ENCODE peak calls at places on chromosomes 4 and X, in six cellular contexts. L is hepatic stellate cell, O is EH, J is stromal cell of bone marrow, P is osteocyte, M is B cell. Z is an unnamed sample.

GRCh38 chr4:153205028-153205648 is 895 bp downstream of the TRIM2 start:
- DNase-seq in L (no peak), O (peak), J (no peak), P (no peak), M (peak), Z (no peak)

GRCh38 chrX:106898462-106898861 is 4.7 kb downstream of the RIPPLY1 start:
- DNase-seq in L (peak), O (peak), J (no peak), P (no peak), M (no peak), Z (peak)

GRCh38 chr4:105234582-105234981 is 87.9 kb downstream of the TET2 start:
- DNase-seq in L (no peak), O (no peak), J (no peak), P (no peak), M (no peak), Z (no peak)

GRCh38 chr4:22187203-22187835 is 238.7 kb upstream of the KCNIP4 start:
- DNase-seq in L (no peak), O (no peak), J (no peak), P (no peak), M (no peak), Z (no peak)

GRCh38 chr4:7755529-7755928 is 184.1 kb downstream of the AFAP1 start:
- DNase-seq in L (no peak), O (no peak), J (no peak), P (no peak), M (no peak), Z (no peak)

GRCh38 chrX:9662148-9662547 is 103.5 kb downstream of the GPR143 start:
- DNase-seq in L (peak), O (peak), J (no peak), P (no peak), M (no peak), Z (no peak)

GRCh38 chr4:41874398-41874797 is 60.8 kb upstream of the TMEM33 start:
- DNase-seq in L (no peak), O (no peak), J (no peak), P (no peak), M (no peak), Z (no peak)

GRCh38 chr4:2102045-2102883 is 43.1 kb downstream of the NAT8L start:
- DNase-seq in L (no peak), O (no peak), J (no peak), P (peak), M (no peak), Z (no peak)

GRCh38 chr4:137063961-137064360 is 468.3 kb downstream of the PCDH18 start:
- DNase-seq in L (no peak), O (no peak), J (no peak), P (no peak), M (no peak), Z (no peak)

GRCh38 chr4:38612996-38613395 is 51.0 kb upstream of the KLF3 start:
- DNase-seq in L (no peak), O (peak), J (no peak), P (peak), M (no peak), Z (no peak)

Z was measured in GDM1.